ENCODE peak calls at places on chromosomes 13 and 19, in six cellular contexts. W is GM04503, R is M059J, T is bronchial epithelial cell, X is RWPE1, O is choroid plexus epithelial cell. V is an unnamed sample.

GRCh38 chr19:39078436-39079200 is 5.5 kb upstream of the ACP7 start:
- DNase-seq in T (peak), X (peak), R (peak), O (peak), W (peak), V (no peak)

GRCh38 chr19:32018014-32018413 is 327.4 kb upstream of the ZNF507 start:
- DNase-seq in O (peak), R (peak), T (peak), X (peak), W (peak), V (no peak)

GRCh38 chr13:34161829-34162544 is 344.0 kb downstream of the RFC3 start:
- DNase-seq in X (peak), T (peak), R (peak), O (peak), W (peak), V (peak)

GRCh38 chr13:97300871-97301270 is 78.7 kb downstream of the MBNL2 start:
- DNase-seq in X (no peak), T (no peak), O (no peak), W (no peak), R (no peak), V (no peak)

GRCh38 chr13:44575741-44576395 is at the start of gene TSC22D1:
- DNase-seq in W (no peak), T (peak), O (peak), X (peak), R (peak), V (peak)

GRCh38 chr13:40624338-40624737 is 42.1 kb downstream of the FOXO1 start:
- DNase-seq in R (peak), W (no peak), T (peak), O (peak), X (peak), V (no peak)

GRCh38 chr19:18708452-18709231 is 25.2 kb downstream of the CRTC1 start:
- DNase-seq in R (no peak), T (no peak), W (no peak), O (no peak), X (no peak), V (no peak)

GRCh38 chr13:107867701-107868661 is 347.4 kb downstream of the LIG4 start:
- DNase-seq in W (no peak), O (peak), T (no peak), X (no peak), R (no peak), V (no peak)

GRCh38 chr13:42758515-42758914 is 22.9 kb upstream of the FAM216B start:
- DNase-seq in W (no peak), R (no peak), O (no peak), T (peak), X (no peak), V (no peak)

GRCh38 chr19:55089279-55089944 is 13.7 kb downstream of the EPS8L1 start:
- DNase-seq in T (no peak), X (no peak), R (no peak), W (no peak), O (no peak), V (no peak)

GRCh38 chr19:12806242-12807131 is at the start of gene RNASEH2A:
- DNase-seq in T (peak), X (peak), W (peak), O (peak), R (peak), V (peak)